ENCODE peak calls at places on chromosome 1, in seven cellular contexts. W is NCI-H1092 treated with DMSO at 0.1 percent for 48 hours; F is amygdala; Q is HT-29; H is effector memory CD8-positive, alpha-beta T cell; V is 8988T; O is sciatic nerve. B is an unnamed sample.

GRCh38 chr1:200724064-200724463 is 14.6 kb upstream of the CAMSAP2 start:
- DNase-seq in W (no peak), F (no peak), Q (peak), H (no peak), V (no peak), O (no peak), B (no peak)

GRCh38 chr1:107196973-107197562 is 56.2 kb downstream of the NTNG1 start:
- DNase-seq in W (no peak), F (no peak), Q (peak), H (no peak), V (no peak), O (no peak), B (peak)

GRCh38 chr1:218390625-218391024 is 45.5 kb downstream of the TGFB2 start:
- DNase-seq in W (no peak), F (no peak), Q (peak), H (no peak), V (no peak), O (no peak), B (no peak)

GRCh38 chr1:32769524-32770220 is 47.5 kb downstream of the YARS1 start:
- DNase-seq in W (no peak), F (no peak), Q (peak), H (no peak), V (no peak), O (peak), B (no peak)

GRCh38 chr1:116165572-116165971 is 54.4 kb downstream of the MAB21L3 start:
- DNase-seq in W (no peak), F (no peak), Q (no peak), H (no peak), V (no peak), O (no peak), B (no peak)

GRCh38 chr1:214525535-214526019 is 25.8 kb downstream of the PTPN14 start:
- DNase-seq in W (no peak), F (no peak), Q (no peak), H (no peak), V (no peak), O (no peak), B (no peak)

GRCh38 chr1:229230893-229231753 is 39.8 kb upstream of the RAB4A start:
- DNase-seq in W (no peak), F (no peak), Q (peak), H (no peak), V (peak), O (peak), B (no peak)

GRCh38 chr1:228377664-228378452 is 28.8 kb downstream of the TRIM11 start:
- DNase-seq in W (no peak), F (no peak), Q (no peak), H (no peak), V (peak), O (peak), B (peak)

GRCh38 chr1:203202431-203203245 is 16.1 kb upstream of the CHI3L1 start:
- DNase-seq in W (no peak), F (no peak), Q (no peak), H (no peak), V (no peak), O (no peak), B (no peak)

GRCh38 chr1:81158592-81158991 is 642.1 kb upstream of the ADGRL2 start:
- DNase-seq in W (no peak), F (no peak), Q (no peak), H (no peak), V (no peak), O (no peak), B (no peak)

GRCh38 chr1:227897704-227898438 is 49.9 kb downstream of the WNT9A start:
- DNase-seq in W (no peak), F (no peak), Q (no peak), H (no peak), V (no peak), O (peak), B (no peak)

GRCh38 chr1:215018555-215018954 is 64.0 kb upstream of the KCNK2 start:
- DNase-seq in W (no peak), F (no peak), Q (no peak), H (no peak), V (no peak), O (no peak), B (no peak)

GRCh38 chr1:246564839-246565750 is 966 bp downstream of the TFB2M start:
- DNase-seq in W (no peak), F (no peak), Q (no peak), H (no peak), V (no peak), O (no peak), B (peak)

GRCh38 chr1:5877683-5878530 is 114.3 kb downstream of the NPHP4 start:
- DNase-seq in W (no peak), F (no peak), Q (no peak), H (no peak), V (no peak), O (no peak), B (no peak)

GRCh38 chr1:18230840-18231239 is 123.2 kb downstream of the IGSF21 start:
- DNase-seq in W (peak), F (peak), Q (no peak), H (no peak), V (no peak), O (no peak), B (no peak)

GRCh38 chr1:247614625-247615024 is 9.2 kb downstream of the OR2G3 start:
- DNase-seq in W (no peak), F (no peak), Q (no peak), H (no peak), V (no peak), O (no peak), B (no peak)

GRCh38 chr1:98556521-98557158 is 104.9 kb upstream of the SNX7 start:
- DNase-seq in W (peak), F (no peak), Q (peak), H (no peak), V (no peak), O (no peak), B (no peak)

GRCh38 chr1:3858231-3858981 is 1.1 kb downstream of the DFFB start:
- DNase-seq in W (no peak), F (peak), Q (peak), H (no peak), V (peak), O (no peak), B (peak)

GRCh38 chr1:86155061-86155806 is 1.3 kb downstream of the COL24A1 start:
- DNase-seq in W (no peak), F (no peak), Q (no peak), H (no peak), V (no peak), O (peak), B (no peak)

GRCh38 chr1:17485280-17485679 is 45.8 kb upstream of the RCC2 start:
- DNase-seq in W (no peak), F (no peak), Q (no peak), H (no peak), V (no peak), O (no peak), B (peak)

GRCh38 chr1:66571789-66572188 is 37.8 kb downstream of the SGIP1 start:
- DNase-seq in W (no peak), F (no peak), Q (no peak), H (no peak), V (no peak), O (no peak), B (no peak)

GRCh38 chr1:235745448-235746136 is 96.0 kb upstream of the GNG4 start:
- DNase-seq in W (no peak), F (no peak), Q (no peak), H (no peak), V (no peak), O (no peak), B (no peak)

GRCh38 chr1:28062806-28063205 is 25.6 kb downstream of the EYA3 start:
- DNase-seq in W (no peak), F (no peak), Q (no peak), H (no peak), V (no peak), O (no peak), B (peak)

GRCh38 chr1:19164274-19165015 is 45.6 kb downstream of the UBR4 start:
- DNase-seq in W (no peak), F (no peak), Q (no peak), H (no peak), V (no peak), O (no peak), B (no peak)

GRCh38 chr1:234755449-234755863 is 145.5 kb upstream of the IRF2BP2 start:
- DNase-seq in W (peak), F (peak), Q (no peak), H (no peak), V (no peak), O (peak), B (no peak)

GRCh38 chr1:213719462-213719861 is 268.3 kb upstream of the PROX1 start:
- DNase-seq in W (no peak), F (no peak), Q (no peak), H (no peak), V (no peak), O (no peak), B (no peak)

B was measured in stimulated activated naive CD8-positive, alpha-beta T cell treated with anti-CD3 and anti-CD28 coated beads, Interleukin-15, Interleukin-2, amounts not matched to agents 100 U/mL and 50 U/mL, for 24 hours.